ENCODE peak calls at places on chromosomes 2 and 18, in four cellular contexts. P is sigmoid colon, C is K562, G is tibial nerve. E is an unnamed sample. For H3K4me1, the result is how much of the 10 kb centered on the place peaks cover.

GRCh38 chr2:63589148-63589972 is 597 bp downstream of the MDH1 start:
- DNase-seq in P (no peak), C (peak), G (no peak), E (no peak)

GRCh38 chr18:8381801-8382459 is 227.3 kb upstream of the RAB12 start:
- DNase-seq in P (no peak), C (no peak), G (no peak), E (no peak)

GRCh38 chr2:112623913-112624777 is 21.6 kb upstream of the SLC20A1 start:
- DNase-seq in P (peak), C (peak), G (no peak), E (peak)

GRCh38 chr2:43507137-43507536 is 88.7 kb downstream of the THADA start:
- DNase-seq in P (no peak), C (no peak), G (no peak), E (no peak)

GRCh38 chr2:224440988-224441387 is 39.1 kb upstream of the FAM124B start:
- DNase-seq in P (no peak), C (no peak), G (no peak), E (no peak)

GRCh38 chr2:18267501-18267900 is 293.0 kb downstream of the RDH14 start:
- DNase-seq in P (no peak), C (no peak), G (no peak), E (no peak)

GRCh38 chr2:120589782-120590608 is 145.7 kb upstream of the GLI2 start:
- DNase-seq in P (no peak), C (no peak), G (no peak), E (no peak)

GRCh38 chr18:23232331-23232730 is 97.0 kb downstream of the CABLES1 start:
- DNase-seq in P (no peak), C (no peak), G (no peak), E (no peak)

GRCh38 chr18:7567487-7568425 is 640 bp downstream of the PTPRM start:
- DNase-seq in P (peak), C (no peak), G (peak), E (peak)

GRCh38 chr2:164717000-164717597 is 95.8 kb upstream of the GRB14 start:
- DNase-seq in P (no peak), C (no peak), G (no peak), E (no peak)

GRCh38 chr2:100954044-100954420 is 48.1 kb upstream of the RPL31 start:
- DNase-seq in P (peak), C (no peak), G (no peak), E (no peak)

GRCh38 chr18:29377346-29377745 is 1200.4 kb upstream of the CDH2 start:
- DNase-seq in P (no peak), C (no peak), G (no peak), E (no peak)

GRCh38 chr2:144426981-144427479 is 92.9 kb downstream of the ZEB2 start:
- DNase-seq in P (no peak), C (no peak), G (no peak), E (no peak)

GRCh38 chr2:28683100-28683706 is 68.4 kb upstream of the PPP1CB start:
- DNase-seq in P (peak), C (peak), G (peak), E (peak)

GRCh38 chr2:30683240-30683956 is 123.8 kb downstream of the CAPN13 start:
- DNase-seq in P (peak), C (no peak), G (no peak), E (no peak)

GRCh38 chr2:9554841-9555337 is 741 bp downstream of the ADAM17 start:
- DNase-seq in P (no peak), C (no peak), G (no peak), E (no peak)

GRCh38 chr2:74002515-74003391 is 18.0 kb downstream of the TET3 start:
- DNase-seq in P (peak), C (peak), G (peak), E (no peak)

GRCh38 chr2:152166633-152167032 is 8.9 kb downstream of the STAM2 start:
- DNase-seq in P (no peak), C (no peak), G (no peak), E (no peak)

DNA sequence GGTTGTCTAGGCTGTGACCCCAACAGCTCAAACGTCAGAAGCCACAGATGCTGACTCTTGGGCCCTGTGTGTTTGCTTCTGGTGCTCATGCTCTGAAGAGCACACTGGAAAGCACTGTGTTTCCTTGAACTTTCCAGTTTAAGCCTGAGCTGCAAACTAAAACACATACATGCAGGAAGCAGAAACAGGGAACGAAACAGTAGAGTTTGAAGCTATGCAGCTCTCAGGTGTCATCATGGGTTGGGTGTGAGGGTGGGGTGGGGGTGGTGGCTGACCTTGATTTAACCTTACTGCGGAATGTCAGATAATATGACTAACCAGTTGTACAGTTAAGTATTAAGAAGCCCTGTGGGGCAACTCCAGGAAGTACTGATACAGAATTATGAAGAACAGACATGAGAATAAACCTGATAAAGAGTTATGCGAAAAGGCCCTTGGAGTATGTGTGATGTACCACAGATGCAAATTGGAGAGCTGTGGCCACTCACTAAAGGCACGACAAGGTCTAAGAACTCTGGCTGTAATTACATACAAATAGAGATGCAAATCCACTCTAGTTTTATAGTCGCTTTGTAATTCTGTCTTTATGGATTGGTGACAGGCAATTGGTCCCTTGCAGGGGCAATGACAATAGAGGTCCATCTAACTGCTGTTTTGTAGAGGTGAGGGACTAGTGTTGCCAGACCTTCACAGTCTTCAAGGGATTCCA is 273.1 kb downstream of the NAPG start:
- DNase-seq in P (no peak), C (peak), G (no peak), E (no peak)
- TF ChIP-seq CTCF in P (no peak), C (no peak), G (no peak), E (no peak)

DNA sequence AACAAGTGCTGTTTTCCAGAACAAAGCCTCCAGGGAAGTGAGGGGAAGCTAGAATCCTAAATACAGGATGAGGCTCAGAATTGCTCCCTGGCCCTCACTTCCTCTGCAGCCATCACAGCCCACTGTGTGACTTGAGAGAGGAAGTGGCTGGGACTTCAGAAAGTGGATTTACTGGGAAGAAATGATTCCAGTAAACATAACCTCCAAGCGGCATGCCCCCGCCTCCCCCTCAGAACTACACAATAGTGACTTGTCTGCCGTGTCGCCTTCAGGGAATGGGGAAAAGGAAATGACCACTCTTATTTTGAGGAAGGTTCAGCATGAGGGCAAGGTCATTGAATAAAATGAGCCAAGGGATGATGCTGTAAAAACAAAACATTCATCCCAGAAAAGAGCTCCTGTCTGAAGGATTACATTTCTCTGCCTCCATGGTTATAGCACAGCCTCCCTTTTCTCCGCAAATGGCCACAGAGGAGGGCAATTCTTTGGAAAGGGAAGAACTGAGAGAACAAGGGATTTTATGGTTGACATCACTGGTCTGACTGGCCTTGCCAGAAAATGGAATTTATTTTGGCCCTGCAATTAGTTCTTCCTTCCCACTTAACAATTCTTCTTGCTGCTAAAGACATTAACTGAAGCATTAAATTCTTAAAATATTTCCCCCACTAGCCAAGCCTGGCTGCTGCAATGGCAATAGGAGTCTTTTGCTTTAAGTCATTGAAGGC is 78.9 kb upstream of the DAPL1 start:
- DNase-seq in P (no peak), C (no peak), G (no peak), E (no peak)
- TF ChIP-seq EP300 in P (no peak), C (no peak), G (peak), E (no peak)

GRCh38 chr2:82282111-82282882 is 1977.7 kb upstream of the LRRTM1 start:
- DNase-seq in P (peak), C (no peak), G (no peak), E (no peak)
- H3K4me1 ChIP-seq in P (under half), C (under half), G (under half), E (under half)

DNA sequence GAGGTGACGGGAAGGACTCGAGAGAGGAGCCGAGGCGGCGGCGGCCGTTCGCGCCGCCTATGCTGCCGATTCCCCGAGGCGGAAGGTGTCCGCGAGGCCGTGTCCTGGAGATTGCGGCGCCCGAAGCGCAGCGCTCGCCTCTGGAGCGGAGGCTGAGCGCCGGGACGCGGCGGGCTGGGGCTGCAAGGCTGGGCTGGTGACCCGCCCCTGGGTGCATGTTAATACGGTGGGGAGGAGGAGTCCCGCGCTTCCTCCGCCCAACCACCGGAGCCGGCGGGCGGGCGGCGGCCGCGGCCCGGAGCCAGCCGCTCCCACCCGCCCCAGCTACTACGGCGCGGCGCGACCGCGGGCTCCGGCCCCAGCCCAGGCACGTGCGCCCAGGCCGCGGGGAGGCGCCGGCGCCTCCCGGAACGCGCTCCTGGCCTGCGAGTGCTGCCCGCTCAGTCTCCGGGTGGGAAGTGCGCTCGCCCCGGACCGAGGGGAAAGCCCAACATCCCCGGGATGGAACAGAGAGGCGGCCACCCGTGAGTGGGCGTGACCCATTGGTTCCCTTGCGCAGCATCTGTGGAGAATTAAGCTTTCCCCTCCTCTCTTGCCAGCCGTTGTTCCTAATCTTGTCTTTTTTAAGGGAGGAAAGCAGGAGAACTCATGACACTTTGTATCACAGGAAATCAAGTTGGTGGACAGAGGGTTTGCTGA is at the start of gene DLGAP1:
- DNase-seq in P (peak), C (no peak), G (no peak), E (peak)
- TF ChIP-seq CTCF in P (no peak), C (no peak), G (no peak), E (no peak)

DNA sequence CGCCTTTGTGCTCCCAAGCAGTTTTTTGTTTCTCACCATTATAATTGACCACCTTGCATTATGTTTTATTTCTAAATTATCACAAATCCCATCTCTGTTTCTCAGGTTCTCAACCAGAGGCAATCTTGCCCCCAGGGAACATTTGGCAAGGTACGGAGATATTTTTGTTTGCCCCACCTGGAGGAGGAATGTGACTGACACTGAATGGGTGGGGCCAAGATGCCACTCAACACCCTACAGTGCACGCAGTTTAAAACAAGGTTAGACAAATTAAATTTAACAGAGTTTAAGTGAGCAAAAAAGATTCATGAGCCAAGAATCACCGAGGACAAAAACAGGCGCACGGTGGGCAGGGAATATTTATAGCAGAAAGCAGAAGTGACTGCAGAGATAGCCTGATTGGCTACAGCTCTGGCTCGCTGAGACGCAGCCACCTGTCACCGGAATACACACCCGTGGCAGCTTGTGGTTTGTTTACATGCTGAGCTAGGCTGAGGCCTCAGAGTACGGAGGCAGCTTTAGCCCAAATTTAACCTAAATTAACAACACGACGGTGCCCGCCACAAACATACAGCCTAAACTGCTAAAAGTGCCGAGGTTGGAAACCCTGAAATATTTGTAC is 150.0 kb upstream of the ALKAL2 start:
- DNase-seq in P (no peak), C (no peak), G (no peak), E (no peak)
- TF ChIP-seq EP300 in P (no peak), C (no peak), G (no peak), E (no peak)

GRCh38 chr2:113891265-113891959 is 1.5 kb downstream of the ACTR3 start:
- DNase-seq in P (no peak), C (no peak), G (no peak), E (no peak)
- H3K4me1 ChIP-seq in P (half or more), C (under half), G (half or more), E (half or more)

GRCh38 chr18:56651771-56652092 is 573 bp downstream of the WDR7 start:
- DNase-seq in P (no peak), C (no peak), G (no peak), E (no peak)

GRCh38 chr18:56652802-56653201 is 1.6 kb downstream of the WDR7 start:
- DNase-seq in P (no peak), C (no peak), G (no peak), E (no peak)

GRCh38 chr18:56648307-56648706 is 2.9 kb upstream of the WDR7 start:
- DNase-seq in P (no peak), C (no peak), G (no peak), E (no peak)

GRCh38 chr18:56650056-56650455 is 1.1 kb upstream of the WDR7 start:
- DNase-seq in P (no peak), C (no peak), G (no peak), E (no peak)

GRCh38 chr18:56650944-56651770 is at the start of gene WDR7:
- DNase-seq in P (peak), C (peak), G (peak), E (peak)
- TF ChIP-seq CTCF in P (no peak), C (no peak), G (no peak), E (no peak)

DNA sequence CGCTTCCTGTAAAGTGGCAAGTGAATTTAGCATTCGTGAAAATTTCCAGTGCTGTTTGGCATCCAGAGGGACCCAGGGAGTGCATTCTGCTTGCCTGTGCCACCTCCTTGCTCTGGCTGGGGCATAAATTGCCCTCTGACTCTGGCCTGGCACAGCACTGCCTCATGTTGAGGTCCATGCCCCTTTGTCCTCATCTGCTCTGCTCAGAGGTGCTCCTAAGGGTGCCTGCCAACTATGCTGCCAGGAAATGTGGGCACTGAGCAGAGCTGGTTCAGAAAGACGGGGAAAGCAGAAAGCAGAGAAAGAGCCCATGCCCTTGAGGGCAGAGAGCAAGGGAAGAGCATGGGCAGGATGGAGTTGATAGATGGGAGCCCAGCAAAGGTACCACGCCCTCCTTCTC is 441.3 kb upstream of the TNP1 start:
- DNase-seq in P (peak), C (no peak), G (no peak), E (no peak)
- TF ChIP-seq EP300 in P (no peak), C (no peak), G (no peak), E (no peak)

GRCh38 chr2:54520687-54521086 is 64.6 kb downstream of the SPTBN1 start:
- DNase-seq in P (no peak), C (no peak), G (no peak), E (no peak)

GRCh38 chr2:54516842-54517241 is 60.7 kb downstream of the SPTBN1 start:
- DNase-seq in P (no peak), C (no peak), G (no peak), E (no peak)

GRCh38 chr2:54522624-54523281 is 66.6 kb downstream of the SPTBN1 start:
- DNase-seq in P (no peak), C (peak), G (no peak), E (no peak)

GRCh38 chr2:54518430-54518829 is 62.3 kb downstream of the SPTBN1 start:
- DNase-seq in P (no peak), C (no peak), G (no peak), E (no peak)

DNA sequence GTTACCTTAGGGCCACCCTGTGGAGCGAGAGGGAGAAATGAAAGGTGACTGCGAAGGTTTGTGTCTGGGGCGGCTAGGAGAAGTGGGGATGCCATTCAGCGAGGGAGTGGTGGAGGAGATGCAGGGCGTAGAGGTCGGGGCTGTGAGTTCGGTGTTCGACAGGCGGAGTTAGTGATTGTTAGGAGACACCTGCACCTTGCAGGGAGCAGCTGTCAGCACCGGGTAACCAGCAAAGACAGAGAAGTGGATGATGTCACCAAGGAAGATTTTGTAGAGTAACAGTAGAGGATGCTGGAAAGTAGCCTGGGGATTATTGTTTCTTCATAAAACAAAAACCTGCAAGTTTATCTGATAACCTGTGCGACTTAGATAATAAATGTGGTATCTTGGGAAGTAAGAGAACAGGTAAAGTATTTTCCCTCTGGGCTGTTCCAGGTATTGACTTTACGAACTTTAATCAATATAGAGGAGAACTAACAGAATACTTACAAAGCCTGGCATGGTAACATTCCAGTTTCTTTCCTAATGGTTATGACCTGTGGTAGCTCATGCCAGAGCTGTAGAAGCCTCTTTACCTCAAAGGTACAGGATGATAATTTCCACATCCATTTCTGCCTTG is 63.8 kb downstream of the SPTBN1 start:
- DNase-seq in P (no peak), C (no peak), G (no peak), E (no peak)
- H3K4me1 ChIP-seq in P (under half), C (under half), G (half or more), E (under half)

DNA sequence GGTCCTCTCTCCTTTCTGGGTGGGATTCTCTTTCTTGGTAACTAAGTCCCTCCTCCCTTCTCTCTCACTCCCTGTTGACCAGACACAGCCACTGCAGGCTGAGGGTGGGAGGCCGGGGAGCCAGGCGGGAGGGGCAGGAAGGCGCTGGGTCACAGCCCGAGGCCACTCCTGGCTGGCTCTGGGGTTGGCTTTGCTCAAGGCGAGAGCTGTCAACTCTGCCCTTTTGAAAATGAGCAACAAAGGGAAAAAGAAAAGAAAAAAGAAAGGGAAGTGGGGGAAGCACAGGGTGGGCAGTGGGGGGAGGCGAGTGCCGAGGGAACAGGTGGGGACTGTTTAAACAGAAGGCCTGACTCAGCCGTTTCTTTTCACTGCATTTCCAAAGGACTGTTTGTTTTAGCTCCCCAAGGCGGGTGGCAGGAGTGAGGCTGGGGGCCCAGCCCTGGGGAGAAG is 70.5 kb upstream of the IGFBP5 start:
- DNase-seq in P (no peak), C (peak), G (no peak), E (no peak)
- TF ChIP-seq CTCF in P (no peak), C (no peak), G (no peak), E (no peak)